ENCODE peak calls at places on chromosome 14, in five cellular contexts. One of them, this sample, is unnamed. For H3K4me1, the result is how much of the 10 kb centered on the place peaks cover.

GRCh38 chr14:103676881-103677675 is 38.2 kb downstream of the XRCC3 start:
- DNase-seq in uterus: no peak
- DNase-seq in fibroblast of lung: no peak
- DNase-seq in hepatocyte: no peak
- DNase-seq in heart right ventricle: no peak
- DNase-seq in this sample: no peak

GRCh38 chr14:102501751-102502315 is 7.7 kb downstream of the ANKRD9 start:
- DNase-seq in uterus: no peak
- DNase-seq in fibroblast of lung: no peak
- DNase-seq in hepatocyte: no peak
- DNase-seq in heart right ventricle: no peak
- DNase-seq in this sample: no peak

GRCh38 chr14:106844608-106845285 is 1318.4 kb downstream of the TMEM121 start:
- DNase-seq in uterus: peak
- DNase-seq in fibroblast of lung: no peak
- DNase-seq in hepatocyte: no peak
- DNase-seq in heart right ventricle: peak
- DNase-seq in this sample: no peak

GRCh38 chr14:105026789-105027563 is 6.1 kb upstream of the CDCA4 start:
- DNase-seq in uterus: no peak
- DNase-seq in fibroblast of lung: peak
- DNase-seq in hepatocyte: no peak
- DNase-seq in heart right ventricle: no peak
- DNase-seq in this sample: no peak

GRCh38 chr14:101813171-101813759 is 51.8 kb downstream of the PPP2R5C start:
- DNase-seq in uterus: peak
- DNase-seq in fibroblast of lung: no peak
- DNase-seq in hepatocyte: no peak
- DNase-seq in heart right ventricle: peak
- DNase-seq in this sample: no peak

GRCh38 chr14:77882098-77882497 is 82.2 kb downstream of the ADCK1 start:
- DNase-seq in uterus: no peak
- DNase-seq in fibroblast of lung: no peak
- DNase-seq in hepatocyte: peak
- DNase-seq in heart right ventricle: peak
- DNase-seq in this sample: no peak

GRCh38 chr14:58898655-58899316 is 261.0 kb downstream of the DACT1 start:
- DNase-seq in uterus: no peak
- DNase-seq in fibroblast of lung: peak
- DNase-seq in hepatocyte: no peak
- DNase-seq in heart right ventricle: no peak
- DNase-seq in this sample: peak

GRCh38 chr14:79896009-79896408 is 315.3 kb downstream of the DIO2 start:
- DNase-seq in uterus: no peak
- DNase-seq in fibroblast of lung: peak
- DNase-seq in hepatocyte: no peak
- DNase-seq in heart right ventricle: no peak
- DNase-seq in this sample: no peak

GRCh38 chr14:30521899-30522736 is 36.8 kb upstream of the G2E3 start:
- DNase-seq in uterus: no peak
- DNase-seq in fibroblast of lung: peak
- DNase-seq in hepatocyte: peak
- DNase-seq in heart right ventricle: no peak
- DNase-seq in this sample: no peak

GRCh38 chr14:37890095-37890494 is 294.7 kb downstream of the TTC6 start:
- DNase-seq in uterus: no peak
- DNase-seq in fibroblast of lung: no peak
- DNase-seq in hepatocyte: no peak
- DNase-seq in heart right ventricle: no peak
- DNase-seq in this sample: no peak

GRCh38 chr14:30893819-30894218 is 19.5 kb downstream of the COCH start:
- DNase-seq in uterus: no peak
- DNase-seq in fibroblast of lung: no peak
- DNase-seq in hepatocyte: no peak
- DNase-seq in heart right ventricle: no peak
- DNase-seq in this sample: no peak

GRCh38 chr14:24392327-24393098 is 6.3 kb upstream of the NYNRIN start:
- DNase-seq in uterus: no peak
- DNase-seq in fibroblast of lung: peak
- DNase-seq in hepatocyte: peak
- DNase-seq in heart right ventricle: no peak
- DNase-seq in this sample: no peak

GRCh38 chr14:23379331-23380196 is 2.7 kb downstream of the CMTM5 start:
- DNase-seq in uterus: peak
- DNase-seq in fibroblast of lung: peak
- DNase-seq in hepatocyte: peak
- DNase-seq in heart right ventricle: no peak
- DNase-seq in this sample: no peak

GRCh38 chr14:104393898-104394605 is 185.5 kb upstream of the C14orf180 start:
- DNase-seq in uterus: no peak
- DNase-seq in fibroblast of lung: no peak
- DNase-seq in hepatocyte: peak
- DNase-seq in heart right ventricle: peak
- DNase-seq in this sample: no peak

GRCh38 chr14:76996563-76997146 is 31.9 kb downstream of the IRF2BPL start:
- DNase-seq in uterus: no peak
- DNase-seq in fibroblast of lung: no peak
- DNase-seq in hepatocyte: no peak
- DNase-seq in heart right ventricle: no peak
- DNase-seq in this sample: no peak

GRCh38 chr14:24376448-24377070 is 8.6 kb downstream of the NFATC4 start:
- DNase-seq in uterus: no peak
- DNase-seq in fibroblast of lung: no peak
- DNase-seq in hepatocyte: no peak
- DNase-seq in heart right ventricle: no peak
- DNase-seq in this sample: no peak

GRCh38 chr14:105064721-105065143 is 498 bp downstream of the GPR132 start:
- DNase-seq in uterus: no peak
- DNase-seq in fibroblast of lung: peak
- DNase-seq in hepatocyte: peak
- DNase-seq in heart right ventricle: peak
- DNase-seq in this sample: no peak

GRCh38 chr14:22547309-22547947 is 41.6 kb downstream of the DAD1 start:
- DNase-seq in uterus: no peak
- DNase-seq in fibroblast of lung: no peak
- DNase-seq in hepatocyte: no peak
- DNase-seq in heart right ventricle: peak
- DNase-seq in this sample: peak

GRCh38 chr14:33986804-33987203 is 35.9 kb upstream of the EGLN3 start:
- DNase-seq in uterus: no peak
- DNase-seq in fibroblast of lung: peak
- DNase-seq in hepatocyte: peak
- DNase-seq in heart right ventricle: no peak
- DNase-seq in this sample: peak

GRCh38 chr14:87461704-87462103 is 531.3 kb downstream of the GALC start:
- DNase-seq in uterus: no peak
- DNase-seq in fibroblast of lung: no peak
- DNase-seq in hepatocyte: no peak
- DNase-seq in heart right ventricle: no peak
- DNase-seq in this sample: no peak

GRCh38 chr14:65846469-65846868 is 433.9 kb downstream of the FUT8 start:
- DNase-seq in uterus: no peak
- DNase-seq in fibroblast of lung: no peak
- DNase-seq in hepatocyte: no peak
- DNase-seq in heart right ventricle: no peak
- DNase-seq in this sample: no peak

GRCh38 chr14:103189481-103190470 is 66.5 kb downstream of the TNFAIP2 start:
- DNase-seq in uterus: no peak
- DNase-seq in fibroblast of lung: no peak
- DNase-seq in hepatocyte: no peak
- DNase-seq in heart right ventricle: no peak
- DNase-seq in this sample: no peak

GRCh38 chr14:77198576-77198975 is 17.0 kb downstream of the TMEM63C start:
- DNase-seq in uterus: no peak
- DNase-seq in fibroblast of lung: no peak
- DNase-seq in hepatocyte: no peak
- DNase-seq in heart right ventricle: no peak
- DNase-seq in this sample: no peak

GRCh38 chr14:24160499-24160849 is 591 bp upstream of the IRF9 start:
- DNase-seq in uterus: no peak
- DNase-seq in fibroblast of lung: no peak
- DNase-seq in hepatocyte: no peak
- DNase-seq in heart right ventricle: no peak
- DNase-seq in this sample: no peak

GRCh38 chr14:74952195-74952665 is 3.2 kb downstream of the PGF start:
- DNase-seq in uterus: no peak
- DNase-seq in fibroblast of lung: no peak
- DNase-seq in hepatocyte: no peak
- DNase-seq in heart right ventricle: no peak
- DNase-seq in this sample: no peak

GRCh38 chr14:54011001-54011400 is 54.4 kb upstream of the BMP4 start:
- DNase-seq in uterus: no peak
- DNase-seq in fibroblast of lung: no peak
- DNase-seq in hepatocyte: peak
- DNase-seq in heart right ventricle: no peak
- DNase-seq in this sample: no peak

GRCh38 chr14:72906879-72907278 is 13.0 kb upstream of the DPF3 start:
- DNase-seq in uterus: no peak
- DNase-seq in fibroblast of lung: no peak
- DNase-seq in hepatocyte: no peak
- DNase-seq in heart right ventricle: no peak
- DNase-seq in this sample: no peak

GRCh38 chr14:32509632-32510187 is 180.6 kb downstream of the AKAP6 start:
- DNase-seq in uterus: peak
- DNase-seq in fibroblast of lung: peak
- DNase-seq in hepatocyte: peak
- DNase-seq in heart right ventricle: peak
- DNase-seq in this sample: peak

GRCh38 chr14:104882991-104883660 is 18.1 kb downstream of the CEP170B start:
- DNase-seq in uterus: no peak
- DNase-seq in fibroblast of lung: no peak
- DNase-seq in hepatocyte: no peak
- DNase-seq in heart right ventricle: peak
- DNase-seq in this sample: no peak

GRCh38 chr14:49950275-49951250 is 57.7 kb downstream of the ARF6 start:
- DNase-seq in uterus: no peak
- DNase-seq in fibroblast of lung: no peak
- DNase-seq in hepatocyte: no peak
- DNase-seq in heart right ventricle: no peak
- DNase-seq in this sample: no peak

GRCh38 chr14:34713681-34714319 is 593 bp downstream of the CFL2 start:
- DNase-seq in uterus: peak
- DNase-seq in fibroblast of lung: peak
- DNase-seq in hepatocyte: peak
- DNase-seq in heart right ventricle: peak
- DNase-seq in this sample: peak

GRCh38 chr14:103871596-103872480 is 24.5 kb upstream of the PPP1R13B start:
- DNase-seq in uterus: peak
- DNase-seq in fibroblast of lung: no peak
- DNase-seq in hepatocyte: peak
- DNase-seq in heart right ventricle: peak
- DNase-seq in this sample: no peak

GRCh38 chr14:37992489-37992888 is 215.2 kb upstream of the SSTR1 start:
- DNase-seq in uterus: no peak
- DNase-seq in fibroblast of lung: no peak
- DNase-seq in hepatocyte: no peak
- DNase-seq in heart right ventricle: no peak
- DNase-seq in this sample: no peak

GRCh38 chr14:102727336-102728095 is 49.7 kb upstream of the TRAF3 start:
- DNase-seq in uterus: no peak
- DNase-seq in fibroblast of lung: no peak
- DNase-seq in hepatocyte: no peak
- DNase-seq in heart right ventricle: no peak
- DNase-seq in this sample: no peak

GRCh38 chr14:29446971-29447370 is 480.7 kb downstream of the PRKD1 start:
- DNase-seq in uterus: no peak
- DNase-seq in fibroblast of lung: no peak
- DNase-seq in hepatocyte: no peak
- DNase-seq in heart right ventricle: no peak
- DNase-seq in this sample: no peak

GRCh38 chr14:69399750-69400149 is 1.3 kb downstream of the SLC39A9 start:
- DNase-seq in uterus: no peak
- DNase-seq in fibroblast of lung: no peak
- DNase-seq in hepatocyte: no peak
- DNase-seq in heart right ventricle: no peak
- DNase-seq in this sample: no peak

GRCh38 chr14:69400154-69400553 is 1.7 kb downstream of the SLC39A9 start:
- DNase-seq in uterus: no peak
- DNase-seq in fibroblast of lung: no peak
- DNase-seq in hepatocyte: no peak
- DNase-seq in heart right ventricle: no peak
- DNase-seq in this sample: no peak

GRCh38 chr14:69395929-69396328 is 2.2 kb downstream of the ERH start:
- DNase-seq in uterus: no peak
- DNase-seq in fibroblast of lung: no peak
- DNase-seq in hepatocyte: no peak
- DNase-seq in heart right ventricle: no peak
- DNase-seq in this sample: no peak

GRCh38 chr14:69398818-69399210 is 322 bp downstream of the SLC39A9 start:
- DNase-seq in uterus: no peak
- DNase-seq in fibroblast of lung: no peak
- DNase-seq in hepatocyte: no peak
- DNase-seq in heart right ventricle: no peak
- DNase-seq in this sample: no peak

GRCh38 chr14:69398053-69398817 is at the start of the genes ERH and SLC39A9:
- DNase-seq in uterus: peak
- DNase-seq in fibroblast of lung: peak
- DNase-seq in hepatocyte: peak
- DNase-seq in heart right ventricle: peak
- DNase-seq in this sample: peak
- H3K4me1 ChIP-seq in uterus: under half
- H3K4me1 ChIP-seq in fibroblast of lung: under half
- H3K4me1 ChIP-seq in hepatocyte: under half
- H3K4me1 ChIP-seq in heart right ventricle: half or more
- H3K4me1 ChIP-seq in this sample: under half

GRCh38 chr14:70192915-70193314 is 4.2 kb upstream of the SLC8A3 start:
- DNase-seq in uterus: no peak
- DNase-seq in fibroblast of lung: no peak
- DNase-seq in hepatocyte: no peak
- DNase-seq in heart right ventricle: no peak
- DNase-seq in this sample: no peak
- H3K4me1 ChIP-seq in uterus: under half
- H3K4me1 ChIP-seq in fibroblast of lung: under half
- H3K4me1 ChIP-seq in hepatocyte: under half
- H3K4me1 ChIP-seq in heart right ventricle: under half
- H3K4me1 ChIP-seq in this sample: under half

DNA sequence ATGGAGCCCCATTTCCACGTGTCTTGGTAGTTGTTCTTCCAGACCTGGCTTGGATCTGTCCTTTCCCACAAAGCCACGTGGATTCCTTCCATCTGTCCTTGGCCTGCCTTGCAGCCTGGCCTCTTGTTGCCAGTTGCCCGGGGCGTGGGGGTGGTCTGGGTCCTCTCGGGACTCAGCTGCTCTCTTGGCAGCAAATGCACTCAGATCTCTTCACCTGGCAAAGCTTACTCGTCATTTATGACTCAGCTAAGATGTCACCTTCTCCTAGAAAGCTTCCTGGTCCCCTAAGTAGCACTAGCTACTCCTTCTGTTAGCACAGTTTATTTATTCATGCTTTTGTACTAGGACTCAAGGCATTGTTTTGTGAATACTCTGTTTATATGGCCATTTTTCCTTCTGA is 13.6 kb downstream of the PLEKHG3 start:
- DNase-seq in uterus: peak
- DNase-seq in fibroblast of lung: peak
- DNase-seq in hepatocyte: no peak
- DNase-seq in heart right ventricle: no peak
- DNase-seq in this sample: no peak
- H3K4me1 ChIP-seq in uterus: under half
- H3K4me1 ChIP-seq in fibroblast of lung: under half
- H3K4me1 ChIP-seq in hepatocyte: half or more
- H3K4me1 ChIP-seq in heart right ventricle: half or more
- H3K4me1 ChIP-seq in this sample: half or more

GRCh38 chr14:61191751-61192150 is 89.4 kb downstream of the TMEM30B start:
- DNase-seq in uterus: no peak
- DNase-seq in fibroblast of lung: no peak
- DNase-seq in hepatocyte: no peak
- DNase-seq in heart right ventricle: no peak
- DNase-seq in this sample: no peak
- H3K4me1 ChIP-seq in uterus: under half
- H3K4me1 ChIP-seq in fibroblast of lung: under half
- H3K4me1 ChIP-seq in hepatocyte: under half
- H3K4me1 ChIP-seq in heart right ventricle: under half
- H3K4me1 ChIP-seq in this sample: under half